ENCODE peak calls at places on chromosome 3, in nine cellular contexts. X is activated CD4-positive, alpha-beta T cell treated with anti-CD3 and anti-CD28 coated beads, Interleukin-2, amount 50 U/mL, for 1 hour; B is substantia nigra; W is RWPE1; U is AML-193; H is HS-27A; Y is GM12892; D is uterus; P is RPMI7951. I is an unnamed sample.

GRCh38 chr3:193833592-193833991 is 240.6 kb downstream of the OPA1 start:
- DNase-seq in X (no peak), B (no peak), W (no peak), U (no peak), H (no peak), Y (no peak), D (no peak), P (no peak), I (no peak)

GRCh38 chr3:28915711-28916481 is 365.0 kb upstream of the RBMS3 start:
- DNase-seq in X (no peak), B (no peak), W (peak), U (no peak), H (peak), Y (no peak), D (no peak), P (peak), I (peak)

GRCh38 chr3:86969500-86970189 is 21.3 kb downstream of the VGLL3 start:
- DNase-seq in X (no peak), B (no peak), W (no peak), U (peak), H (no peak), Y (no peak), D (no peak), P (peak), I (peak)

GRCh38 chr3:14441240-14441919 is 39.0 kb downstream of the SLC6A6 start:
- DNase-seq in X (no peak), B (no peak), W (no peak), U (no peak), H (no peak), Y (no peak), D (no peak), P (peak), I (no peak)

GRCh38 chr3:78974181-78974770 is 793.5 kb downstream of the ROBO1 start:
- DNase-seq in X (no peak), B (no peak), W (no peak), U (no peak), H (no peak), Y (no peak), D (no peak), P (peak), I (no peak)

GRCh38 chr3:62811119-62811518 is 64.1 kb downstream of the CADPS start:
- DNase-seq in X (no peak), B (no peak), W (no peak), U (no peak), H (no peak), Y (no peak), D (no peak), P (no peak), I (no peak)

GRCh38 chr3:157816296-157816695 is 289.9 kb downstream of the SHOX2 start:
- DNase-seq in X (no peak), B (no peak), W (no peak), U (no peak), H (no peak), Y (no peak), D (no peak), P (no peak), I (no peak)

GRCh38 chr3:131772278-131772893 is 262.4 kb downstream of the CPNE4 start:
- DNase-seq in X (no peak), B (no peak), W (no peak), U (no peak), H (no peak), Y (no peak), D (no peak), P (no peak), I (no peak)

GRCh38 chr3:64221564-64222257 is 3.6 kb downstream of the PRICKLE2 start:
- DNase-seq in X (no peak), B (no peak), W (no peak), U (no peak), H (no peak), Y (no peak), D (no peak), P (peak), I (no peak)

GRCh38 chr3:5294360-5294759 is 106.9 kb downstream of the EDEM1 start:
- DNase-seq in X (no peak), B (no peak), W (no peak), U (no peak), H (no peak), Y (no peak), D (no peak), P (peak), I (peak)

GRCh38 chr3:142934897-142935269 is 28.6 kb downstream of the PAQR9 start:
- DNase-seq in X (no peak), B (no peak), W (no peak), U (no peak), H (no peak), Y (no peak), D (no peak), P (no peak), I (no peak)

GRCh38 chr3:94167796-94168195 is 104.9 kb downstream of the NSUN3 start:
- DNase-seq in X (no peak), B (no peak), W (no peak), U (no peak), H (no peak), Y (no peak), D (no peak), P (no peak), I (no peak)

GRCh38 chr3:44445786-44446185 is 31.7 kb downstream of the ZNF445 start:
- DNase-seq in X (no peak), B (no peak), W (no peak), U (no peak), H (no peak), Y (no peak), D (no peak), P (no peak), I (no peak)

GRCh38 chr3:126548556-126549466 is 9.9 kb downstream of the C3orf22 start:
- DNase-seq in X (no peak), B (no peak), W (no peak), U (no peak), H (no peak), Y (no peak), D (peak), P (no peak), I (no peak)

GRCh38 chr3:195240171-195240701 is 30.7 kb downstream of the XXYLT1 start:
- DNase-seq in X (no peak), B (no peak), W (no peak), U (no peak), H (no peak), Y (no peak), D (peak), P (no peak), I (no peak)

GRCh38 chr3:137767146-137768020 is 3.3 kb downstream of the SOX14 start:
- DNase-seq in X (no peak), B (no peak), W (no peak), U (no peak), H (no peak), Y (no peak), D (no peak), P (no peak), I (no peak)

GRCh38 chr3:181726351-181727121 is 14.8 kb downstream of the SOX2 start:
- DNase-seq in X (no peak), B (no peak), W (peak), U (no peak), H (no peak), Y (no peak), D (no peak), P (no peak), I (no peak)

GRCh38 chr3:147940846-147941245 is 531.7 kb downstream of the ZIC1 start:
- DNase-seq in X (no peak), B (no peak), W (no peak), U (no peak), H (no peak), Y (no peak), D (no peak), P (no peak), I (no peak)

GRCh38 chr3:43023066-43023465 is 44.0 kb downstream of the GASK1A start:
- DNase-seq in X (no peak), B (no peak), W (no peak), U (no peak), H (no peak), Y (no peak), D (no peak), P (no peak), I (no peak)